ENCODE peak calls at places on chromosome 13, in four cellular contexts. One of them, this sample, is unnamed.

GRCh38 chr13:39417643-39418042 is 185.3 kb downstream of the LHFPL6 start:
- DNase-seq in ovary: no peak
- DNase-seq in mucosa of descending colon: no peak
- DNase-seq in MM.1S: no peak
- DNase-seq in this sample: no peak

GRCh38 chr13:43316997-43317396 is 293.6 kb downstream of the DNAJC15 start:
- DNase-seq in MM.1S: no peak
- DNase-seq in ovary: no peak
- DNase-seq in mucosa of descending colon: peak; percentile 25
- DNase-seq in this sample: no peak

GRCh38 chr13:49524740-49525501 is 29.2 kb downstream of the PHF11 start:
- DNase-seq in mucosa of descending colon: no peak
- DNase-seq in MM.1S: no peak
- DNase-seq in ovary: no peak
- DNase-seq in this sample: no peak

GRCh38 chr13:28719656-28720055 is 886 bp upstream of the SLC46A3 start:
- DNase-seq in mucosa of descending colon: no peak
- DNase-seq in MM.1S: no peak
- DNase-seq in ovary: no peak
- DNase-seq in this sample: no peak

GRCh38 chr13:87003265-87003664 is 667.9 kb upstream of the SLITRK5 start:
- DNase-seq in MM.1S: no peak
- DNase-seq in ovary: no peak
- DNase-seq in mucosa of descending colon: no peak
- DNase-seq in this sample: no peak

GRCh38 chr13:102291587-102292218 is 110.1 kb downstream of the FGF14 start:
- DNase-seq in ovary: no peak
- DNase-seq in mucosa of descending colon: no peak
- DNase-seq in MM.1S: no peak
- DNase-seq in this sample: no peak

GRCh38 chr13:48370815-48371214 is 42.1 kb downstream of the LPAR6 start:
- DNase-seq in ovary: no peak
- DNase-seq in MM.1S: no peak
- DNase-seq in mucosa of descending colon: no peak
- DNase-seq in this sample: no peak

GRCh38 chr13:65133094-65133493 is 2097.0 kb downstream of the PCDH9 start:
- DNase-seq in MM.1S: no peak
- DNase-seq in mucosa of descending colon: no peak
- DNase-seq in ovary: no peak
- DNase-seq in this sample: no peak

GRCh38 chr13:29465741-29466293 is 129.7 kb downstream of the SLC7A1 start:
- DNase-seq in mucosa of descending colon: no peak
- DNase-seq in MM.1S: no peak
- DNase-seq in ovary: peak; percentile 72
- DNase-seq in this sample: no peak

GRCh38 chr13:40648841-40649240 is 17.6 kb downstream of the FOXO1 start:
- DNase-seq in ovary: no peak
- DNase-seq in mucosa of descending colon: no peak
- DNase-seq in MM.1S: no peak
- DNase-seq in this sample: no peak

GRCh38 chr13:60583196-60583908 is 186.3 kb downstream of the TDRD3 start:
- DNase-seq in ovary: no peak
- DNase-seq in mucosa of descending colon: no peak
- DNase-seq in MM.1S: no peak
- DNase-seq in this sample: no peak

GRCh38 chr13:74135306-74136088 is 1.3 kb upstream of the KLF12 start:
- DNase-seq in ovary: peak; percentile 88
- DNase-seq in MM.1S: peak; percentile 74
- DNase-seq in mucosa of descending colon: peak; percentile 86
- DNase-seq in this sample: peak; percentile 55

GRCh38 chr13:75861786-75862185 is 225.7 kb downstream of the LMO7 start:
- DNase-seq in mucosa of descending colon: no peak
- DNase-seq in MM.1S: no peak
- DNase-seq in ovary: no peak
- DNase-seq in this sample: no peak

GRCh38 chr13:113904411-113904810 is 40.5 kb upstream of the GAS6 start:
- DNase-seq in mucosa of descending colon: peak; percentile 56
- DNase-seq in ovary: peak; percentile 41
- DNase-seq in MM.1S: peak; percentile 77
- DNase-seq in this sample: no peak

GRCh38 chr13:26561636-26562537 is 4.4 kb downstream of the WASF3 start:
- DNase-seq in ovary: no peak
- DNase-seq in MM.1S: no peak
- DNase-seq in mucosa of descending colon: no peak
- DNase-seq in this sample: no peak

GRCh38 chr13:92991687-92992086 is 234.9 kb upstream of the GPC6 start:
- DNase-seq in ovary: no peak
- DNase-seq in mucosa of descending colon: no peak
- DNase-seq in MM.1S: no peak
- DNase-seq in this sample: no peak

GRCh38 chr13:22449251-22449650 is 731.5 kb upstream of the SGCG start:
- DNase-seq in mucosa of descending colon: no peak
- DNase-seq in ovary: no peak
- DNase-seq in MM.1S: no peak
- DNase-seq in this sample: no peak

GRCh38 chr13:22451345-22451744 is 729.4 kb upstream of the SGCG start:
- DNase-seq in MM.1S: no peak
- DNase-seq in mucosa of descending colon: no peak
- DNase-seq in ovary: no peak
- DNase-seq in this sample: no peak

GRCh38 chr13:22455036-22455435 is 725.7 kb upstream of the SGCG start:
- DNase-seq in MM.1S: no peak
- DNase-seq in mucosa of descending colon: no peak
- DNase-seq in ovary: no peak
- DNase-seq in this sample: no peak

DNA sequence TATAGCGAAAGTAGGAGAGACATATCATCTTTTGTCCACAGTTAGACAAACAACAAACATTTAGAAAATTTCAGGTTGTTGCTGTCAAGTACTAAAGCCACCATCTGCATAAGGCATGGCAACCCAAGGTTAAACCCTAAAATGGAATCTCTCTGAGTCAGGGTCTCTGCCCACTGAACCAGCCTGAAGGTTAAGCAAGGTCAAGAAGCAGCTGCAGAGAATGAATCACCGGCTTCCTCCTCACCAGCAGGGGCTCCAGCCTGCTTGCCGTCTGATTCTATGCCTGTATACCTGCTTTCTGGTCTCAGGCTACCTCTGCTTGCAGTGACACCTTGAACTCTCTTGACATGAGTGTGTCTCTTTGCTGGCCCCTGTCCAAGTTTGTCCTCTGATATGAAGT is 726.2 kb upstream of the SGCG start:
- DNase-seq in mucosa of descending colon: no peak
- DNase-seq in ovary: no peak
- DNase-seq in MM.1S: no peak
- DNase-seq in this sample: no peak
- H3K4me1 ChIP-seq in mucosa of descending colon: peaks cover 4% of the 10 kb centered on the region
- H3K4me1 ChIP-seq in ovary: no peaks in the 10 kb centered on the region
- H3K4me1 ChIP-seq in MM.1S: no peaks in the 10 kb centered on the region
- H3K4me1 ChIP-seq in this sample: no peaks in the 10 kb centered on the region

GRCh38 chr13:72507394-72508199 is 219.8 kb downstream of the MZT1 start:
- DNase-seq in ovary: no peak
- DNase-seq in mucosa of descending colon: no peak
- DNase-seq in MM.1S: no peak
- DNase-seq in this sample: no peak
- H3K4me3 ChIP-seq in ovary: no peak overlapping the region
- H3K4me3 ChIP-seq in mucosa of descending colon: no peak overlapping the region
- H3K4me3 ChIP-seq in MM.1S: no peak overlapping the region
- H3K4me3 ChIP-seq in this sample: no peak overlapping the region

GRCh38 chr13:33891196-33891742 is 73.3 kb downstream of the RFC3 start:
- DNase-seq in MM.1S: no peak
- DNase-seq in ovary: no peak
- DNase-seq in mucosa of descending colon: no peak
- DNase-seq in this sample: no peak
- H3K4me1 ChIP-seq in MM.1S: no peaks in the 10 kb centered on the region
- H3K4me1 ChIP-seq in ovary: no peaks in the 10 kb centered on the region
- H3K4me1 ChIP-seq in mucosa of descending colon: no peaks in the 10 kb centered on the region
- H3K4me1 ChIP-seq in this sample: no peaks in the 10 kb centered on the region

DNA sequence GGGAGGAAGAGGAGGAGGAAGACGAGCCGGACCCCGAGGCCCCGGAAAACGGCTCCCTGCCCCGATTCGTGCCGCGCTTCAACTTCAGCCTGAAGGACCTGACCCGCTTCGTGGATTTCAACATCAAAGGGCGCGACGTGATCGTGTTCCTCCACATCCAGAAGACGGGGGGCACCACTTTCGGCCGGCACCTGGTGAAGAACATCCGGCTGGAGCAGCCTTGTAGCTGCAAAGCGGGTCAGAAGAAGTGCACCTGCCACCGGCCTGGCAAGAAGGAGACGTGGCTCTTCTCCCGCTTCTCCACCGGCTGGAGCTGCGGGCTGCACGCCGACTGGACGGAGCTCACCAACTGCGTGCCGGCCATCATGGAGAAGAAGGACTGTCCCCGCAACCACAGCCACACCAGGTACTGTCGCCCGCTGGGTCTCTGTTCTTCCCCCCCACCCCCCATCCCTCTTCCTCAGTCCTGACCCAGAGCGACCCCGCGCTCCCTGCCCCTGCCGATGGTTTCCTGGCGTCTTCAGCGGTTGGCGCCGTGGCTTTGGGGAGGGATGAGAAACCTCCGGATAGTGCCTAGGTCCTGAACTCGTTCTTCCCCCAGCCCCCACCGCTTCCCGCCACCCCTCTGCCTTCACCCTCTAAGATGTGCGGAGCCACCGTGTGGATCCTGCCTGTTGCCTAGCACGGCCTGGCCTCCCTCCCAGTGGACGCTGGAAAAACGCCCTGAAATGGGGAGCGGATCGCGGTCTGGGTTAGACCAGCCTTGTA is 1.4 kb downstream of the HS6ST3 start:
- DNase-seq in mucosa of descending colon: peak; percentile 24
- DNase-seq in MM.1S: no peak
- DNase-seq in ovary: peak; percentile 34
- DNase-seq in this sample: no peak
- H3K4me3 ChIP-seq in mucosa of descending colon: no peak overlapping the region
- H3K4me3 ChIP-seq in MM.1S: peak overlapping the region; percentile 32
- H3K4me3 ChIP-seq in ovary: peak overlapping the region; percentile 39
- H3K4me3 ChIP-seq in this sample: no peak overlapping the region

GRCh38 chr13:32023096-32023495 is 8.5 kb upstream of the FRY start:
- DNase-seq in MM.1S: no peak
- DNase-seq in ovary: no peak
- DNase-seq in mucosa of descending colon: no peak
- DNase-seq in this sample: no peak
- H3K4me1 ChIP-seq in MM.1S: no peaks in the 10 kb centered on the region
- H3K4me1 ChIP-seq in ovary: no peaks in the 10 kb centered on the region
- H3K4me1 ChIP-seq in mucosa of descending colon: no peaks in the 10 kb centered on the region
- H3K4me1 ChIP-seq in this sample: no peaks in the 10 kb centered on the region

GRCh38 chr13:25372275-25373081 is 704 bp downstream of the ATP8A2 start:
- DNase-seq in mucosa of descending colon: no peak
- DNase-seq in ovary: no peak
- DNase-seq in MM.1S: no peak
- DNase-seq in this sample: no peak
- H3K4me3 ChIP-seq in mucosa of descending colon: no peak overlapping the region
- H3K4me3 ChIP-seq in ovary: no peak overlapping the region
- H3K4me3 ChIP-seq in MM.1S: no peak overlapping the region
- H3K4me3 ChIP-seq in this sample: no peak overlapping the region

GRCh38 chr13:77048592-77048991 is 21.6 kb upstream of the FBXL3 start:
- DNase-seq in mucosa of descending colon: no peak
- DNase-seq in MM.1S: no peak
- DNase-seq in ovary: no peak
- DNase-seq in this sample: no peak

GRCh38 chr13:77042566-77043177 is 15.7 kb upstream of the FBXL3 start:
- DNase-seq in ovary: no peak
- DNase-seq in mucosa of descending colon: no peak
- DNase-seq in MM.1S: no peak
- DNase-seq in this sample: no peak

GRCh38 chr13:77053192-77053591 is 26.2 kb upstream of the FBXL3 start:
- DNase-seq in MM.1S: no peak
- DNase-seq in ovary: no peak
- DNase-seq in mucosa of descending colon: no peak
- DNase-seq in this sample: no peak

DNA sequence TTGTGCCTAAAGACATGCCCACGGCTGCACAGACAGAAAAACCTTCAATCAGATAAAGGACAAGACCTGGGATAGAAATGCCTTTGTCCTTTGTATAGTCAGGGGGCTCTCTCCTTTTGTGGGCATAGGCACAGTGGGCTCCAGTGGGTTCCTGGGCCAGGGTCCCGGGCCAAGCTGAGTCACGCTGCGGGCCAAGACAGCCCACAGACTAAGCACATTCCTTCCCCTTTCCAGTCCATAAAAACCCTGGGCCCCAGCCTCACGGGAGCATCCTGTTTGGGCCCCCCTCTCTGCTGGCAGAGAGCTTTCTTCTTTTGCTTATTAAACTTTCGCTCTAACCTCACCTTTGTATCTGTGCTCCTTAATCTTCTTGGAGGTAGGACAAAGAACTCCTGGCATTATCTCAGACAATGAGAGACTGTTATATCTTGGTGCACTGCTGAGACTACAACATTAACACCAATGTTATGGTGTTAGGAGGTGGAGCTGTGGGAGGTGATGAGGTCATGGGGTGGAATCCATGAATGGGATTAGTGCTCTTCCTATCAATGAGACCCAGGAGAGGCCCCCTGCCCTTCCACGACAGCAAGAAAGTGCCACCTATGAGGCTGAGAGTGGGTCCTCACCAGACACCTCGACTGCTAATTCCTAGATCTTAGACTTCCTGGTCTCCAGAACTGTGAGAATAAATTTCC is 20.8 kb upstream of the FBXL3 start:
- DNase-seq in MM.1S: no peak
- DNase-seq in ovary: no peak
- DNase-seq in mucosa of descending colon: no peak
- DNase-seq in this sample: no peak
- H3K4me1 ChIP-seq in MM.1S: no peaks in the 10 kb centered on the region
- H3K4me1 ChIP-seq in ovary: no peaks in the 10 kb centered on the region
- H3K4me1 ChIP-seq in mucosa of descending colon: no peaks in the 10 kb centered on the region
- H3K4me1 ChIP-seq in this sample: no peaks in the 10 kb centered on the region

GRCh38 chr13:99429670-99430069 is 71.6 kb upstream of the TM9SF2 start:
- DNase-seq in mucosa of descending colon: no peak
- DNase-seq in ovary: no peak
- DNase-seq in MM.1S: no peak
- DNase-seq in this sample: no peak

GRCh38 chr13:99433543-99434075 is 67.7 kb upstream of the TM9SF2 start:
- DNase-seq in MM.1S: no peak
- DNase-seq in mucosa of descending colon: no peak
- DNase-seq in ovary: no peak
- DNase-seq in this sample: no peak

GRCh38 chr13:99434258-99434788 is 66.9 kb upstream of the TM9SF2 start:
- DNase-seq in mucosa of descending colon: peak; percentile 39
- DNase-seq in MM.1S: no peak
- DNase-seq in ovary: no peak
- DNase-seq in this sample: peak; percentile 76

GRCh38 chr13:99432637-99433542 is 68.4 kb upstream of the TM9SF2 start:
- DNase-seq in ovary: no peak
- DNase-seq in mucosa of descending colon: peak; percentile 59
- DNase-seq in MM.1S: peak; percentile 49
- DNase-seq in this sample: peak; percentile 61

GRCh38 chr13:99431927-99432636 is 69.2 kb upstream of the TM9SF2 start:
- DNase-seq in mucosa of descending colon: no peak
- DNase-seq in MM.1S: no peak
- DNase-seq in ovary: no peak
- DNase-seq in this sample: no peak
- H3K4me3 ChIP-seq in mucosa of descending colon: no peak overlapping the region
- H3K4me3 ChIP-seq in MM.1S: peak overlapping the region; percentile 45
- H3K4me3 ChIP-seq in ovary: no peak overlapping the region
- H3K4me3 ChIP-seq in this sample: peak overlapping the region; percentile 66

This sample was measured in CD4-positive, CD25-positive, alpha-beta regulatory T cell.